ENCODE peak calls at places on chromosomes 7 and 10, in five cellular contexts. E, T, X, A and Y are unnamed samples.

GRCh38 chr10:57844387-57844998 is 423.2 kb downstream of the IPMK start:
- DNase-seq in T (no peak), A (no peak), E (no peak), X (no peak), Y (no peak)

GRCh38 chr7:159140170-159140910 is 4.3 kb downstream of the VIPR2 start:
- DNase-seq in A (no peak), X (no peak), E (no peak), T (no peak), Y (no peak)

GRCh38 chr10:48791267-48791928 is 106.7 kb downstream of the WDFY4 start:
- DNase-seq in A (no peak), E (no peak), X (no peak), T (no peak), Y (no peak)

GRCh38 chr10:86049442-86049841 is 317.2 kb downstream of the GRID1 start:
- DNase-seq in A (no peak), E (no peak), T (no peak), X (no peak), Y (no peak)

GRCh38 chr7:128922496-128923410 is 12.2 kb upstream of the KCP start:
- DNase-seq in E (no peak), T (no peak), X (no peak), A (no peak), Y (no peak)

GRCh38 chr7:26420600-26420999 is 128.9 kb downstream of the SNX10 start:
- DNase-seq in T (no peak), E (no peak), A (peak), X (no peak), Y (no peak)

GRCh38 chr7:134589491-134589941 is 40.6 kb downstream of the AKR1B15 start:
- DNase-seq in T (no peak), X (no peak), E (peak), A (no peak), Y (no peak)

GRCh38 chr10:117350905-117351304 is 24.3 kb downstream of the PDZD8 start:
- DNase-seq in A (no peak), T (no peak), E (no peak), X (no peak), Y (no peak)

GRCh38 chr10:71734797-71735196 is 15.2 kb upstream of the C10orf105 start:
- DNase-seq in E (no peak), A (no peak), T (no peak), X (no peak), Y (no peak)

GRCh38 chr7:122257056-122257455 is 47.5 kb downstream of the FEZF1 start:
- DNase-seq in T (no peak), X (no peak), E (no peak), A (no peak), Y (no peak)

GRCh38 chr10:79981673-79982485 is 33.0 kb upstream of the SFTPD start:
- DNase-seq in T (no peak), A (peak), X (peak), E (peak), Y (no peak)

GRCh38 chr10:80472234-80473095 is 18.4 kb downstream of the TSPAN14 start:
- DNase-seq in T (no peak), X (no peak), E (peak), A (no peak), Y (no peak)

GRCh38 chr10:122159159-122159970 is 111.7 kb upstream of the BTBD16 start:
- DNase-seq in X (no peak), T (no peak), A (no peak), E (no peak), Y (no peak)

GRCh38 chr7:156490021-156490800 is 150.4 kb upstream of the RNF32 start:
- DNase-seq in E (no peak), X (no peak), T (no peak), A (no peak), Y (no peak)

GRCh38 chr7:101823086-101823485 is 5.7 kb downstream of the CUX1 start:
- DNase-seq in A (no peak), T (no peak), E (no peak), X (no peak), Y (no peak)

GRCh38 chr10:72814134-72814790 is 79.3 kb upstream of the OIT3 start:
- DNase-seq in T (no peak), E (peak), X (no peak), A (no peak), Y (no peak)

GRCh38 chr7:108347616-108348015 is 108.6 kb downstream of the NRCAM start:
- DNase-seq in A (no peak), T (no peak), X (no peak), E (peak), Y (no peak)